ENCODE peak calls at places on chromosomes 3 and 15, in five cellular contexts. One of them, this sample, is unnamed.

GRCh38 chr3:25831578-25831977 is 41.7 kb downstream of the OXSM start:
- DNase-seq in CD4-positive, CD25-positive, alpha-beta regulatory T cell: no peak
- DNase-seq in SJCRH30: peak; percentile 36
- DNase-seq in small intestine: no peak
- DNase-seq in PC-9: no peak
- DNase-seq in this sample: peak; percentile 12

GRCh38 chr3:71153753-71154152 is 429.8 kb downstream of the FOXP1 start:
- DNase-seq in PC-9: no peak
- DNase-seq in SJCRH30: no peak
- DNase-seq in CD4-positive, CD25-positive, alpha-beta regulatory T cell: no peak
- DNase-seq in small intestine: peak; percentile 91
- DNase-seq in this sample: no peak

GRCh38 chr3:54122046-54122801 is at the start of gene CACNA2D3:
- DNase-seq in small intestine: peak; percentile 4
- DNase-seq in PC-9: no peak
- DNase-seq in CD4-positive, CD25-positive, alpha-beta regulatory T cell: no peak
- DNase-seq in SJCRH30: no peak
- DNase-seq in this sample: no peak

GRCh38 chr3:184511741-184512140 is 49.8 kb upstream of the EPHB3 start:
- DNase-seq in CD4-positive, CD25-positive, alpha-beta regulatory T cell: no peak
- DNase-seq in small intestine: no peak
- DNase-seq in SJCRH30: no peak
- DNase-seq in PC-9: no peak
- DNase-seq in this sample: no peak

GRCh38 chr3:187737401-187738088 is 7.7 kb downstream of the BCL6 start:
- DNase-seq in PC-9: peak; percentile 62
- DNase-seq in small intestine: peak; percentile 63
- DNase-seq in SJCRH30: no peak
- DNase-seq in CD4-positive, CD25-positive, alpha-beta regulatory T cell: peak; percentile 20
- DNase-seq in this sample: peak; percentile 62

GRCh38 chr3:157406376-157406775 is 30.3 kb upstream of the PTX3 start:
- DNase-seq in CD4-positive, CD25-positive, alpha-beta regulatory T cell: no peak
- DNase-seq in SJCRH30: peak; percentile 9
- DNase-seq in small intestine: no peak
- DNase-seq in PC-9: no peak
- DNase-seq in this sample: no peak

GRCh38 chr3:112120485-112120836 is 12.6 kb downstream of the GCSAM start:
- DNase-seq in PC-9: no peak
- DNase-seq in SJCRH30: no peak
- DNase-seq in small intestine: no peak
- DNase-seq in CD4-positive, CD25-positive, alpha-beta regulatory T cell: no peak
- DNase-seq in this sample: no peak

GRCh38 chr3:155078959-155079794 is 942 bp upstream of the MME start:
- DNase-seq in CD4-positive, CD25-positive, alpha-beta regulatory T cell: no peak
- DNase-seq in SJCRH30: peak; percentile 76
- DNase-seq in small intestine: peak; percentile 29
- DNase-seq in PC-9: no peak
- DNase-seq in this sample: peak; percentile 60

GRCh38 chr15:94235041-94235440 is 3.7 kb downstream of the MCTP2 start:
- DNase-seq in CD4-positive, CD25-positive, alpha-beta regulatory T cell: no peak
- DNase-seq in small intestine: no peak
- DNase-seq in SJCRH30: no peak
- DNase-seq in PC-9: no peak
- DNase-seq in this sample: no peak

GRCh38 chr15:69668963-69669362 is 216.3 kb downstream of the RPLP1 start:
- DNase-seq in small intestine: peak; percentile 11
- DNase-seq in SJCRH30: no peak
- DNase-seq in CD4-positive, CD25-positive, alpha-beta regulatory T cell: no peak
- DNase-seq in PC-9: no peak
- DNase-seq in this sample: peak; percentile 6

GRCh38 chr3:21174461-21174860 is 576.5 kb downstream of the ZNF385D start:
- DNase-seq in small intestine: no peak
- DNase-seq in CD4-positive, CD25-positive, alpha-beta regulatory T cell: no peak
- DNase-seq in SJCRH30: peak; percentile 29
- DNase-seq in PC-9: no peak
- DNase-seq in this sample: no peak

GRCh38 chr3:52681610-52682009 is 4.1 kb downstream of the PBRM1 start:
- DNase-seq in CD4-positive, CD25-positive, alpha-beta regulatory T cell: no peak
- DNase-seq in small intestine: no peak
- DNase-seq in SJCRH30: no peak
- DNase-seq in PC-9: no peak
- DNase-seq in this sample: no peak

GRCh38 chr15:38994310-38994709 is 429.7 kb upstream of the RASGRP1 start:
- DNase-seq in small intestine: no peak
- DNase-seq in SJCRH30: no peak
- DNase-seq in PC-9: no peak
- DNase-seq in CD4-positive, CD25-positive, alpha-beta regulatory T cell: no peak
- DNase-seq in this sample: no peak

GRCh38 chr3:177440456-177441105 is 243.3 kb upstream of the TBL1XR1 start:
- DNase-seq in small intestine: peak; percentile 64
- DNase-seq in SJCRH30: no peak
- DNase-seq in PC-9: no peak
- DNase-seq in CD4-positive, CD25-positive, alpha-beta regulatory T cell: no peak
- DNase-seq in this sample: no peak

GRCh38 chr3:105944281-105944680 is 75.5 kb upstream of the CBLB start:
- DNase-seq in small intestine: no peak
- DNase-seq in CD4-positive, CD25-positive, alpha-beta regulatory T cell: no peak
- DNase-seq in PC-9: no peak
- DNase-seq in SJCRH30: no peak
- DNase-seq in this sample: no peak

GRCh38 chr3:42366550-42366949 is 43.9 kb downstream of the LYZL4 start:
- DNase-seq in PC-9: no peak
- DNase-seq in small intestine: no peak
- DNase-seq in SJCRH30: no peak
- DNase-seq in CD4-positive, CD25-positive, alpha-beta regulatory T cell: no peak
- DNase-seq in this sample: no peak

GRCh38 chr3:118842147-118842863 is 192.3 kb downstream of the IGSF11 start:
- DNase-seq in PC-9: no peak
- DNase-seq in CD4-positive, CD25-positive, alpha-beta regulatory T cell: no peak
- DNase-seq in SJCRH30: no peak
- DNase-seq in small intestine: no peak
- DNase-seq in this sample: peak; percentile 34

GRCh38 chr15:76310470-76311070 is 699 bp downstream of the ETFA start:
- DNase-seq in CD4-positive, CD25-positive, alpha-beta regulatory T cell: no peak
- DNase-seq in SJCRH30: no peak
- DNase-seq in small intestine: no peak
- DNase-seq in PC-9: no peak
- DNase-seq in this sample: no peak

GRCh38 chr15:33113666-33114483 is 80.6 kb downstream of the FMN1 start:
- DNase-seq in CD4-positive, CD25-positive, alpha-beta regulatory T cell: no peak
- DNase-seq in small intestine: peak; percentile 77
- DNase-seq in SJCRH30: no peak
- DNase-seq in PC-9: peak; percentile 28
- DNase-seq in this sample: no peak

GRCh38 chr3:52679139-52679538 is 6.6 kb downstream of the PBRM1 start:
- DNase-seq in SJCRH30: no peak
- DNase-seq in PC-9: no peak
- DNase-seq in CD4-positive, CD25-positive, alpha-beta regulatory T cell: no peak
- DNase-seq in small intestine: no peak
- DNase-seq in this sample: no peak

GRCh38 chr3:31448035-31448881 is 84.5 kb upstream of the STT3B start:
- DNase-seq in PC-9: no peak
- DNase-seq in CD4-positive, CD25-positive, alpha-beta regulatory T cell: no peak
- DNase-seq in small intestine: peak; percentile 26
- DNase-seq in SJCRH30: no peak
- DNase-seq in this sample: no peak

GRCh38 chr3:66140106-66140505 is 80.7 kb upstream of the SLC25A26 start:
- DNase-seq in PC-9: no peak
- DNase-seq in small intestine: no peak
- DNase-seq in CD4-positive, CD25-positive, alpha-beta regulatory T cell: no peak
- DNase-seq in SJCRH30: no peak
- DNase-seq in this sample: no peak

GRCh38 chr15:53836618-53837017 is 77.2 kb upstream of the WDR72 start:
- DNase-seq in SJCRH30: no peak
- DNase-seq in CD4-positive, CD25-positive, alpha-beta regulatory T cell: no peak
- DNase-seq in PC-9: no peak
- DNase-seq in small intestine: no peak
- DNase-seq in this sample: no peak

GRCh38 chr3:179719048-179719734 is 66.4 kb downstream of the USP13 start:
- DNase-seq in PC-9: no peak
- DNase-seq in SJCRH30: no peak
- DNase-seq in small intestine: no peak
- DNase-seq in CD4-positive, CD25-positive, alpha-beta regulatory T cell: no peak
- DNase-seq in this sample: no peak

GRCh38 chr3:38039899-38040261 is 872 bp downstream of the DLEC1 start:
- DNase-seq in CD4-positive, CD25-positive, alpha-beta regulatory T cell: peak; percentile 35
- DNase-seq in PC-9: peak; percentile 37
- DNase-seq in SJCRH30: no peak
- DNase-seq in small intestine: peak; percentile 57
- DNase-seq in this sample: peak; percentile 20

GRCh38 chr3:72346526-72346926 is 501.7 kb downstream of the SHQ1 start:
- DNase-seq in PC-9: no peak
- DNase-seq in CD4-positive, CD25-positive, alpha-beta regulatory T cell: no peak
- DNase-seq in small intestine: no peak
- DNase-seq in SJCRH30: no peak
- DNase-seq in this sample: no peak

GRCh38 chr15:67092726-67093125 is 27.3 kb downstream of the SMAD3 start:
- DNase-seq in SJCRH30: no peak
- DNase-seq in small intestine: no peak
- DNase-seq in PC-9: no peak
- DNase-seq in CD4-positive, CD25-positive, alpha-beta regulatory T cell: no peak
- DNase-seq in this sample: no peak

GRCh38 chr15:67091073-67091965 is 25.9 kb downstream of the SMAD3 start:
- DNase-seq in SJCRH30: peak; percentile 91
- DNase-seq in PC-9: peak; percentile 95
- DNase-seq in small intestine: peak; percentile 69
- DNase-seq in CD4-positive, CD25-positive, alpha-beta regulatory T cell: peak; percentile 55
- DNase-seq in this sample: no peak

GRCh38 chr15:67091966-67092677 is 26.7 kb downstream of the SMAD3 start:
- DNase-seq in PC-9: no peak
- DNase-seq in small intestine: no peak
- DNase-seq in CD4-positive, CD25-positive, alpha-beta regulatory T cell: no peak
- DNase-seq in SJCRH30: peak; percentile 82
- DNase-seq in this sample: no peak

GRCh38 chr15:67089218-67090193 is 24.1 kb downstream of the SMAD3 start:
- DNase-seq in CD4-positive, CD25-positive, alpha-beta regulatory T cell: no peak
- DNase-seq in PC-9: no peak
- DNase-seq in SJCRH30: peak; percentile 19
- DNase-seq in small intestine: no peak
- DNase-seq in this sample: no peak

DNA sequence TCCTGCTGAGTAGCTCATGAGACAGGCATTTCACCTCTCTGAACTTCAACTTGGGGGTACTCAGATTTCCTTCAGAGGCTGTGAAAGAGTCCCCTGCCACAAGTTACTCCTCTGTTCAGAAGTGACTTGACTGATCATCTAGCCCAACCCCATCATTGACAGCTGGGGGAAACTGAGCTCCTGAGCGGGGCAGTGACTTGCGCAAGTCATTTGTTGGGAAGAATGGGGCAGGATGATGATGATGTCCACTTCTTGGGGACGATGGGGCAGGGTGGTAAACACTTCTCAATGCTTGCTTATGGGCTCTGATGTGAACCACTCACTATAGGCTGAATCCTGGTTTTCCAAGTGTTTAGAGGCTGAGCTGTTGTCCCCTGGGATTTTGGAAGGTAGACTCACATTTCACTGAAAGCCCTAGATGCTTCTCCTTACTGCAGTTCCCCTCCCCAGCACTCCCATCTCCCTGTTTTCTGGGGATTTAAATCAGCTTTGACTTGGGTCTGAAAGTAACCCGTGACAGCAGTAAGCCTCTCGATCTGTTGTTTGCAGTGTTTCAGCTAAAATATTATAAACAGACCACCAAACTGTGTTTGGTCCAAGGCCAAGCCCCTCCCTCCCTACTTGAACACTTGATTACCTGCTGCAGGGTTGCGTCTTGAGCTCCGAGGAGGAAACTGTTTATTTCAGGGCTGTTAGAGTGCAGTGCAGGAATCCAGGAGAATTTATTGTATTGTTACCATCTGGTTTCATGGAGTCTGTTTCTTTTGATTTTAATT is 25.1 kb downstream of the SMAD3 start:
- DNase-seq in SJCRH30: peak; percentile 67
- DNase-seq in PC-9: no peak
- DNase-seq in CD4-positive, CD25-positive, alpha-beta regulatory T cell: no peak
- DNase-seq in small intestine: no peak
- DNase-seq in this sample: no peak
- H3K27ac ChIP-seq in SJCRH30: peak overlapping the region; percentile 77
- H3K27ac ChIP-seq in PC-9: peak overlapping the region; percentile 96
- H3K27ac ChIP-seq in CD4-positive, CD25-positive, alpha-beta regulatory T cell: peak overlapping the region; percentile 73
- H3K27ac ChIP-seq in small intestine: peak overlapping the region; percentile 35
- H3K27ac ChIP-seq in this sample: no peak overlapping the region

DNA sequence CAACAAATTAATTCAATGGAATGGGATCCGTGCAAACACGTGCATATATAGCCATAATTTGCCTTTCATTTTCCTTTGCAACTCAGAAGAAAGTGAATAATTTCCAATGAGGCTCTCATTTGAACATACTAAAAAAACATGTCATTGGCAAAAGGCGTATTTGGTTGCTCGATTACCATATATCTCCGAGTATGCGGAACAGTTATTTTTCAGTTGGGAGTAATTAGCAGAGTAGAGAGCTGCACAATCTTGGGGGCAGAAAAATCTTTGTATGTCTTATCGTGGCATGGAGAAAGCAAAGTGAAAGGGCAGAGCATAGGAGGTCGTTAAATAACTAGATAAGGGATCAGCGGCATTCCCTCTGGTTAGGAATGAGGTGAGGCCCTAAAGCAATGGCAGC is 257.5 kb downstream of the SV2B start:
- DNase-seq in small intestine: no peak
- DNase-seq in SJCRH30: no peak
- DNase-seq in CD4-positive, CD25-positive, alpha-beta regulatory T cell: no peak
- DNase-seq in PC-9: no peak
- DNase-seq in this sample: no peak
- H3K27ac ChIP-seq in small intestine: no peak overlapping the region
- H3K27ac ChIP-seq in SJCRH30: no peak overlapping the region
- H3K27ac ChIP-seq in CD4-positive, CD25-positive, alpha-beta regulatory T cell: no peak overlapping the region
- H3K27ac ChIP-seq in PC-9: no peak overlapping the region
- H3K27ac ChIP-seq in this sample: no peak overlapping the region

GRCh38 chr3:14725015-14725431 is 50.1 kb downstream of the C3orf20 start:
- DNase-seq in SJCRH30: no peak
- DNase-seq in PC-9: no peak
- DNase-seq in small intestine: no peak
- DNase-seq in CD4-positive, CD25-positive, alpha-beta regulatory T cell: no peak
- DNase-seq in this sample: no peak
- H3K27ac ChIP-seq in SJCRH30: no peak overlapping the region
- H3K27ac ChIP-seq in PC-9: no peak overlapping the region
- H3K27ac ChIP-seq in small intestine: no peak overlapping the region
- H3K27ac ChIP-seq in CD4-positive, CD25-positive, alpha-beta regulatory T cell: no peak overlapping the region
- H3K27ac ChIP-seq in this sample: no peak overlapping the region

GRCh38 chr15:88624156-88624970 is 3.2 kb downstream of the AEN start:
- DNase-seq in small intestine: no peak
- DNase-seq in SJCRH30: peak; percentile 40
- DNase-seq in PC-9: no peak
- DNase-seq in CD4-positive, CD25-positive, alpha-beta regulatory T cell: peak; percentile 50
- DNase-seq in this sample: peak; percentile 34
- H3K27ac ChIP-seq in small intestine: peak overlapping the region; percentile 36
- H3K27ac ChIP-seq in SJCRH30: no peak overlapping the region
- H3K27ac ChIP-seq in PC-9: no peak overlapping the region
- H3K27ac ChIP-seq in CD4-positive, CD25-positive, alpha-beta regulatory T cell: peak overlapping the region; percentile 90
- H3K27ac ChIP-seq in this sample: peak overlapping the region; percentile 90